ENCODE peak calls at places on chromosomes 11 and 22, in ten cellular contexts. E, Y, R, U, A, W, B, F, C and N are unnamed samples.

GRCh38 chr11:32792948-32793475 is 1.4 kb downstream of the CCDC73 start:
- DNase-seq in E (peak; percentile 69), Y (peak; percentile 27), R (peak; percentile 60), U (peak; percentile 31), A (peak; percentile 83), W (no peak), B (peak; percentile 21), F (peak; percentile 77), C (peak; percentile 89), N (peak; percentile 71)

GRCh38 chr11:36478700-36479329 is 31.3 kb downstream of the TRAF6 start:
- DNase-seq in E (no peak), Y (peak; percentile 59), R (peak; percentile 28), U (peak; percentile 35), A (peak; percentile 75), W (no peak), B (peak; percentile 39), F (no peak), C (no peak), N (peak; percentile 6)

GRCh38 chr22:31179345-31179744 is 19.4 kb downstream of the RNF185 start:
- DNase-seq in E (no peak), Y (peak; percentile 23), R (no peak), U (no peak), A (no peak), W (peak; percentile 66), B (peak; percentile 50), F (no peak), C (no peak), N (peak; percentile 39)

GRCh38 chr11:31445621-31446020 is 63.8 kb downstream of the IMMP1L start:
- DNase-seq in E (no peak), Y (no peak), R (no peak), U (no peak), A (no peak), W (no peak), B (no peak), F (no peak), C (no peak), N (no peak)

GRCh38 chr11:121236115-121237001 is 56.2 kb upstream of the SC5D start:
- DNase-seq in E (no peak), Y (no peak), R (no peak), U (no peak), A (no peak), W (no peak), B (no peak), F (no peak), C (no peak), N (no peak)

GRCh38 chr11:104432526-104432925 is 268.6 kb upstream of the PDGFD start:
- DNase-seq in E (no peak), Y (no peak), R (no peak), U (no peak), A (no peak), W (no peak), B (no peak), F (no peak), C (no peak), N (no peak)

GRCh38 chr11:116164843-116165242 is 607.9 kb downstream of the BUD13 start:
- DNase-seq in E (no peak), Y (no peak), R (no peak), U (no peak), A (peak; percentile 29), W (no peak), B (no peak), F (no peak), C (no peak), N (no peak)

GRCh38 chr11:65454696-65455456 is 32.3 kb downstream of the NEAT1 start:
- DNase-seq in E (peak; percentile 92), Y (peak; percentile 74), R (peak; percentile 93), U (peak; percentile 91), A (peak; percentile 94), W (peak; percentile 91), B (peak; percentile 80), F (peak; percentile 88), C (peak; percentile 98), N (peak; percentile 92)

GRCh38 chr11:73374130-73374529 is 2.1 kb upstream of the RELT start:
- DNase-seq in E (no peak), Y (no peak), R (no peak), U (no peak), A (no peak), W (no peak), B (no peak), F (no peak), C (no peak), N (peak; percentile 15)

GRCh38 chr22:37559901-37560681 is at the start of gene CDC42EP1:
- DNase-seq in E (peak; percentile 74), Y (peak; percentile 36), R (no peak), U (no peak), A (peak; percentile 76), W (peak; percentile 82), B (no peak), F (peak; percentile 71), C (peak; percentile 91), N (peak; percentile 39)

GRCh38 chr11:102120437-102120935 is 10.2 kb downstream of the YAP1 start:
- DNase-seq in E (no peak), Y (peak; percentile 39), R (no peak), U (peak; percentile 24), A (no peak), W (no peak), B (no peak), F (no peak), C (no peak), N (no peak)

GRCh38 chr11:565921-566509 is 5.2 kb downstream of the RASSF7 start:
- DNase-seq in E (no peak), Y (no peak), R (no peak), U (no peak), A (no peak), W (no peak), B (peak; percentile 28), F (no peak), C (no peak), N (no peak)

GRCh38 chr11:567629-568258 is 7.0 kb downstream of the RASSF7 start:
- DNase-seq in E (no peak), Y (no peak), R (peak; percentile 29), U (no peak), A (no peak), W (peak; percentile 74), B (no peak), F (peak; percentile 29), C (no peak), N (no peak)

GRCh38 chr11:567036-567628 is 6.4 kb downstream of the RASSF7 start:
- DNase-seq in E (no peak), Y (no peak), R (peak; percentile 15), U (no peak), A (no peak), W (peak; percentile 67), B (no peak), F (no peak), C (no peak), N (no peak)

GRCh38 chr11:569273-569885 is 6.9 kb upstream of the PHRF1 start:
- DNase-seq in E (peak; percentile 49), Y (no peak), R (no peak), U (no peak), A (no peak), W (no peak), B (no peak), F (no peak), C (no peak), N (no peak)

DNA sequence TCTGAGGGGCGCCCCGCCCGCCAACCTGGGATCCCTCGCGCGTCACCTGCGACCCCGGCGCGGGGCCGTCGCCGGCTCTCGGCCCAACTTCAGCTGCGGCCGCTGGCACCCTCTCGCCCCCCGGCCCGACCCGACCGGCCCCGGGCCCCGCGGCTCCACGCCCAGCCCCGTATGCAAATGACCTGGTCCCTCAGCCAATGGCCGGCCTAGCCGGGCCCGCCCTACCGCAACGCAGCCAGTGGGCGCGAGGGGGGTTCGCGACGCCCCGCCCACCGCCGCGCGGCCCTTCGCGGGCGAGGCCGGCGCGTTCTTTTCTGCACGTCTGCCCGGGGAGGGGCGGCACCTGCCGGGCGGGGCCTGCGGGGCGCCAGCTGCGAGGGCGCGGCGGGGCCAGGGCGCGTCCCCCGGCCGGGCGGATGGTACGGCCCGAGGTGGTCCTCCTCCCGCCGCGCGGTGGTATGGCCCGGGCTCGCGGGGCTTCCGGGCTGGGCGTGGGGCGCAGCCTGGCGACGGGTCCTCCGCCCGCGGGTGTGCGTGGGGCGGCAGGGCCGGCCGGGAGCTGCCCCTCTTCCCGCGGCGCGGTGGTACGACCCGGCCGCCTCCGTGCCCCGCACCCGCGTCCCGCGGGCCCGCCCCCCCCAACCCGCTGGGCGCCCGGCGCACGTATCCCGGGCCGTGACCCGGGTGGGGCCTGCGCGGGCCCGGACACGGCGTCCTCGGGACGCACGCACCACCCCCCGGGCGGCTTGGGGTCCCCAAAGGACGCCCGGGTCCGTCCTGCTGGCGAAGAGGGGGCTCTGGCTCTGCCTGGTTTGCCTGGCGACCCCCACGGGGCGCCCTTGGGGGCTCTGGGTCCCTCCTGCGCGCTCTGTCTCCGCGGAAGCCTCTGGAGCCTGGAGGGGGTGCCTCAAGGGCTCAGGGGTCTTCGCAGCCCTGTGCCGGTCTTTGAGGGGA is 7.7 kb upstream of the PHRF1 start:
- DNase-seq in E (peak; percentile 96), Y (peak; percentile 89), R (peak; percentile 90), U (peak; percentile 97), A (peak; percentile 95), W (peak; percentile 95), B (peak; percentile 87), F (peak; percentile 95), C (peak; percentile 98), N (peak; percentile 96)
- TF ChIP-seq POLR2A in E (no peak), Y (peak; percentile 82), R (no peak), U (peak; percentile 62), A (peak; percentile 49), W (no peak), B (no peak), F (peak; percentile 20), C (peak; percentile 8), N (peak; percentile 62)

GRCh38 chr11:68043349-68044144 is 4.7 kb downstream of the TCIRG1 start:
- DNase-seq in E (no peak), Y (peak; percentile 66), R (peak; percentile 62), U (peak; percentile 53), A (peak; percentile 93), W (peak; percentile 73), B (no peak), F (no peak), C (no peak), N (peak; percentile 91)
- TF ChIP-seq POLR2A in E (no peak), Y (no peak), R (no peak), U (no peak), A (peak; percentile 71), W (no peak), B (no peak), F (no peak), C (no peak), N (no peak)

GRCh38 chr22:42934338-42934737 is 77.3 kb upstream of the ARFGAP3 start:
- DNase-seq in E (no peak), Y (no peak), R (no peak), U (no peak), A (no peak), W (peak; percentile 68), B (no peak), F (no peak), C (no peak), N (no peak)
- TF ChIP-seq POLR2A in E (no peak), Y (no peak), R (no peak), U (no peak), A (no peak), W (no peak), B (no peak), F (no peak), C (no peak), N (no peak)

DNA sequence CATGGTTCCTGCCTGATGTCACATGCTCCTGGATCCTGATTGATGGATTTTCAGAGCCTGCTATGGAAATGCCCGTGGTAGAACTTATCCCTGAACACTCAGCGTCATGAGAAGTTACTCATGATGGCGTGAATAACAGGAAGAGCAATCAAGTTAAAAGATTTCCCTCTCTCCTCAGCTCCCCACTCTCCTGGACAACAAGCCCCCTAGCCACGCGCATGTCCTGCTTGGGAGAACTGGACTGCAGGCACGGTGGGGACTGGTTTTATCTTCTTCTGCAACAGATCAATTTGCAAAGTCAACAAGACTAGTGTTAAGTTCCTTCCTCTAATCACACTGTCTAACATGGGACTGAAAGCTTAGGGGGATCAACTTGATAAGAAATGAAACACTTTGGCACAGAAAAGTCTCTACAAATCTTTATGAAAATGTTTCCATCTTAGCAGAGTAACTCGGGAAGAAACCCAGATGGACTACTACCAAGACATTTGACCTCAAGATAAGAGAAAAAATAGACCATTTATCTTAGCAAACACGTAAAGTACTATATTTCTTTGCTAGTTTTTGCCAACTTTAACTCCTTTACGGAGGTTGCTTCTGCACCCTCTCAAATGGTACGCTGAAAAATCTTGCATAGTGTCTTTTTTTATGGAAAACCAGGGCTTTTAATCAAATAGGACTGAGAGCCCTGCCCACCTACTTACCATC is 27.5 kb downstream of the POU2AF1 start:
- DNase-seq in E (no peak), Y (no peak), R (no peak), U (no peak), A (no peak), W (no peak), B (no peak), F (no peak), C (peak; percentile 54), N (no peak)
- TF ChIP-seq POLR2A in E (no peak), Y (no peak), R (no peak), U (no peak), A (no peak), W (no peak), B (no peak), F (no peak), C (no peak), N (no peak)